ENCODE peak calls at places on chromosomes 2 and 18, in four cellular contexts. S is stimulated activated CD8-positive, alpha-beta memory T cell treated with anti-CD3 and anti-CD28 coated beads, Interleukin-7, amount 100 ng/mL, for 1 hour; U is sciatic nerve; T is MM.1S. F is an unnamed sample.

GRCh38 chr18:7632152-7633098 is 65.3 kb downstream of the PTPRM start:
- DNase-seq in S (no peak), U (no peak), T (no peak), F (no peak)

GRCh38 chr18:56565596-56566355 is 72.6 kb downstream of the TXNL1 start:
- DNase-seq in U (no peak), T (no peak), S (no peak), F (no peak)

GRCh38 chr2:100771125-100771524 is 48.8 kb upstream of the NPAS2 start:
- DNase-seq in S (no peak), U (no peak), T (no peak), F (no peak)

GRCh38 chr18:56391933-56392590 is 246.3 kb downstream of the TXNL1 start:
- DNase-seq in T (no peak), S (no peak), U (no peak), F (no peak)

GRCh38 chr2:42048318-42049251 is 764 bp downstream of the PKDCC start:
- DNase-seq in T (no peak), S (no peak), U (no peak), F (no peak)

GRCh38 chr2:73931531-73932500 is 5.1 kb downstream of the DGUOK start:
- DNase-seq in T (no peak), S (no peak), U (no peak), F (peak)

GRCh38 chr2:216426938-216427337 is 14.7 kb downstream of the SMARCAL1 start:
- DNase-seq in S (no peak), T (no peak), U (no peak), F (no peak)

GRCh38 chr2:212737773-212738172 is 199.2 kb upstream of the ERBB4 start:
- DNase-seq in T (no peak), S (no peak), U (no peak), F (no peak)

GRCh38 chr2:69538872-69539548 is 101.8 kb upstream of the NFU1 start:
- DNase-seq in T (no peak), S (no peak), U (no peak), F (no peak)

GRCh38 chr2:1503471-1504310 is 90.4 kb downstream of the TPO start:
- DNase-seq in S (no peak), T (no peak), U (peak), F (no peak)

GRCh38 chr2:63249146-63249545 is 198.5 kb downstream of the OTX1 start:
- DNase-seq in U (no peak), T (no peak), S (no peak), F (no peak)

GRCh38 chr2:201157694-201158093 is 25.2 kb upstream of the CASP10 start:
- DNase-seq in T (no peak), S (no peak), U (no peak), F (no peak)

GRCh38 chr2:144470819-144471218 is 49.1 kb downstream of the ZEB2 start:
- DNase-seq in S (no peak), T (no peak), U (no peak), F (no peak)

GRCh38 chr2:68837164-68837860 is 33.9 kb downstream of the BMP10 start:
- DNase-seq in T (peak), U (peak), S (peak), F (peak)

GRCh38 chr2:232882085-232882484 is 12.0 kb downstream of the SNORC start:
- DNase-seq in S (no peak), T (no peak), U (peak), F (no peak)

GRCh38 chr2:170525566-170525900 is 189.6 kb upstream of the SP5 start:
- DNase-seq in S (no peak), U (peak), T (no peak), F (no peak)

GRCh38 chr2:10119027-10119325 is 3.6 kb upstream of the RRM2 start:
- DNase-seq in T (no peak), U (no peak), S (no peak), F (no peak)

GRCh38 chr2:217877866-217878265 is 124.9 kb downstream of the TNS1 start:
- DNase-seq in S (no peak), U (no peak), T (no peak), F (no peak)

GRCh38 chr18:32771169-32771751 is 1.6 kb downstream of the KLHL14 start:
- DNase-seq in U (peak), T (peak), S (no peak), F (no peak)

GRCh38 chr2:2574401-2575184 is 243.5 kb upstream of the MYT1L start:
- DNase-seq in T (no peak), U (no peak), S (no peak), F (no peak)

GRCh38 chr2:219158586-219158985 is 2.0 kb downstream of the NHEJ1 start:
- DNase-seq in S (no peak), U (no peak), T (no peak), F (no peak)

GRCh38 chr2:166614027-166614426 is 120.0 kb upstream of the SCN7A start:
- DNase-seq in U (no peak), T (no peak), S (no peak), F (no peak)

GRCh38 chr2:215465246-215465645 is 29.4 kb upstream of the FN1 start:
- DNase-seq in U (no peak), T (no peak), S (no peak), F (no peak)

F was measured in activated CD4-positive, alpha-beta T cell treated with anti-CD3 and anti-CD28 coated beads for 1 hour.